ENCODE peak calls at places on chromosomes 11 and 22, in seven cellular contexts. One of them, this sample, is unnamed.
A peak's percentile ranks its signal among the peaks of the same experiment; 100 is the strongest.

GRCh38 chr11:35088676-35089075 is 50.3 kb upstream of the CD44 start:
- DNase-seq in sigmoid colon: no peak
- DNase-seq in WTC11: no peak
- DNase-seq in HTR-8/SVneo: no peak
- DNase-seq in astrocyte of the spinal cord: no peak
- DNase-seq in stimulated activated CD4-positive, alpha-beta T cell treated with anti-CD3 and anti-CD28 coated beads, Interleukin-2, amount 100 ng/mL, for 48 hours: no peak
- DNase-seq in anterior cingulate cortex: no peak
- DNase-seq in this sample: no peak

GRCh38 chr11:70146895-70147520 is 56.1 kb upstream of the FADD start:
- DNase-seq in sigmoid colon: no peak
- DNase-seq in WTC11: no peak
- DNase-seq in HTR-8/SVneo: no peak
- DNase-seq in astrocyte of the spinal cord: no peak
- DNase-seq in stimulated activated CD4-positive, alpha-beta T cell treated with anti-CD3 and anti-CD28 coated beads, Interleukin-2, amount 100 ng/mL, for 48 hours: no peak
- DNase-seq in anterior cingulate cortex: no peak
- DNase-seq in this sample: no peak

GRCh38 chr22:30541979-30542810 is 4.3 kb downstream of the SEC14L6 start:
- DNase-seq in sigmoid colon: no peak
- DNase-seq in WTC11: peak; percentile 71
- DNase-seq in HTR-8/SVneo: no peak
- DNase-seq in astrocyte of the spinal cord: no peak
- DNase-seq in stimulated activated CD4-positive, alpha-beta T cell treated with anti-CD3 and anti-CD28 coated beads, Interleukin-2, amount 100 ng/mL, for 48 hours: no peak
- DNase-seq in anterior cingulate cortex: no peak
- DNase-seq in this sample: no peak

GRCh38 chr11:35752115-35752514 is 89.5 kb downstream of the TRIM44 start:
- DNase-seq in sigmoid colon: no peak
- DNase-seq in WTC11: no peak
- DNase-seq in HTR-8/SVneo: no peak
- DNase-seq in astrocyte of the spinal cord: no peak
- DNase-seq in stimulated activated CD4-positive, alpha-beta T cell treated with anti-CD3 and anti-CD28 coated beads, Interleukin-2, amount 100 ng/mL, for 48 hours: no peak
- DNase-seq in anterior cingulate cortex: no peak
- DNase-seq in this sample: no peak

GRCh38 chr11:103110406-103110805 is 1.2 kb downstream of the DYNC2H1 start:
- DNase-seq in sigmoid colon: no peak
- DNase-seq in WTC11: no peak
- DNase-seq in HTR-8/SVneo: no peak
- DNase-seq in astrocyte of the spinal cord: peak; percentile 49
- DNase-seq in stimulated activated CD4-positive, alpha-beta T cell treated with anti-CD3 and anti-CD28 coated beads, Interleukin-2, amount 100 ng/mL, for 48 hours: no peak
- DNase-seq in anterior cingulate cortex: no peak
- DNase-seq in this sample: no peak

GRCh38 chr11:46947399-46948077 is 11.0 kb downstream of the CSTPP1 start:
- DNase-seq in sigmoid colon: no peak
- DNase-seq in WTC11: no peak
- DNase-seq in HTR-8/SVneo: no peak
- DNase-seq in astrocyte of the spinal cord: no peak
- DNase-seq in stimulated activated CD4-positive, alpha-beta T cell treated with anti-CD3 and anti-CD28 coated beads, Interleukin-2, amount 100 ng/mL, for 48 hours: no peak
- DNase-seq in anterior cingulate cortex: no peak
- DNase-seq in this sample: no peak

GRCh38 chr11:66429983-66430602 is 8.6 kb downstream of the MRPL11 start:
- DNase-seq in sigmoid colon: peak; percentile 90
- DNase-seq in WTC11: peak; percentile 83
- DNase-seq in HTR-8/SVneo: peak; percentile 87
- DNase-seq in astrocyte of the spinal cord: peak; percentile 62
- DNase-seq in stimulated activated CD4-positive, alpha-beta T cell treated with anti-CD3 and anti-CD28 coated beads, Interleukin-2, amount 100 ng/mL, for 48 hours: peak; percentile 78
- DNase-seq in anterior cingulate cortex: no peak
- DNase-seq in this sample: peak; percentile 87

GRCh38 chr11:120773501-120774031 is 250.3 kb upstream of the TBCEL start:
- DNase-seq in sigmoid colon: peak; percentile 15
- DNase-seq in WTC11: no peak
- DNase-seq in HTR-8/SVneo: no peak
- DNase-seq in astrocyte of the spinal cord: no peak
- DNase-seq in stimulated activated CD4-positive, alpha-beta T cell treated with anti-CD3 and anti-CD28 coated beads, Interleukin-2, amount 100 ng/mL, for 48 hours: no peak
- DNase-seq in anterior cingulate cortex: no peak
- DNase-seq in this sample: no peak

GRCh38 chr11:6301096-6301495 is 19.2 kb downstream of the CAVIN3 start:
- DNase-seq in sigmoid colon: no peak
- DNase-seq in WTC11: no peak
- DNase-seq in HTR-8/SVneo: no peak
- DNase-seq in astrocyte of the spinal cord: no peak
- DNase-seq in stimulated activated CD4-positive, alpha-beta T cell treated with anti-CD3 and anti-CD28 coated beads, Interleukin-2, amount 100 ng/mL, for 48 hours: no peak
- DNase-seq in anterior cingulate cortex: no peak
- DNase-seq in this sample: no peak

GRCh38 chr22:40419718-40420117 is 49.3 kb downstream of the SGSM3 start:
- DNase-seq in sigmoid colon: no peak
- DNase-seq in WTC11: no peak
- DNase-seq in HTR-8/SVneo: no peak
- DNase-seq in astrocyte of the spinal cord: no peak
- DNase-seq in stimulated activated CD4-positive, alpha-beta T cell treated with anti-CD3 and anti-CD28 coated beads, Interleukin-2, amount 100 ng/mL, for 48 hours: no peak
- DNase-seq in anterior cingulate cortex: no peak
- DNase-seq in this sample: no peak

GRCh38 chr11:130431806-130432205 is 3.4 kb upstream of the ADAMTS8 start:
- DNase-seq in sigmoid colon: no peak
- DNase-seq in WTC11: no peak
- DNase-seq in HTR-8/SVneo: no peak
- DNase-seq in astrocyte of the spinal cord: no peak
- DNase-seq in stimulated activated CD4-positive, alpha-beta T cell treated with anti-CD3 and anti-CD28 coated beads, Interleukin-2, amount 100 ng/mL, for 48 hours: no peak
- DNase-seq in anterior cingulate cortex: no peak
- DNase-seq in this sample: no peak

GRCh38 chr22:44214187-44214586 is 33.5 kb downstream of the PARVG start:
- DNase-seq in sigmoid colon: no peak
- DNase-seq in WTC11: no peak
- DNase-seq in HTR-8/SVneo: no peak
- DNase-seq in astrocyte of the spinal cord: no peak
- DNase-seq in stimulated activated CD4-positive, alpha-beta T cell treated with anti-CD3 and anti-CD28 coated beads, Interleukin-2, amount 100 ng/mL, for 48 hours: no peak
- DNase-seq in anterior cingulate cortex: no peak
- DNase-seq in this sample: no peak

GRCh38 chr11:65915821-65916251 is 3.0 kb downstream of the C11orf68 start:
- DNase-seq in sigmoid colon: peak; percentile 97
- DNase-seq in WTC11: no peak
- DNase-seq in HTR-8/SVneo: peak; percentile 99
- DNase-seq in astrocyte of the spinal cord: peak; percentile 95
- DNase-seq in stimulated activated CD4-positive, alpha-beta T cell treated with anti-CD3 and anti-CD28 coated beads, Interleukin-2, amount 100 ng/mL, for 48 hours: no peak
- DNase-seq in anterior cingulate cortex: no peak
- DNase-seq in this sample: peak; percentile 45

GRCh38 chr11:35030716-35031213 is 108.2 kb upstream of the CD44 start:
- DNase-seq in sigmoid colon: peak; percentile 69
- DNase-seq in WTC11: no peak
- DNase-seq in HTR-8/SVneo: peak; percentile 75
- DNase-seq in astrocyte of the spinal cord: peak; percentile 97
- DNase-seq in stimulated activated CD4-positive, alpha-beta T cell treated with anti-CD3 and anti-CD28 coated beads, Interleukin-2, amount 100 ng/mL, for 48 hours: no peak
- DNase-seq in anterior cingulate cortex: no peak
- DNase-seq in this sample: peak; percentile 47

GRCh38 chr11:121841487-121842167 is 274.4 kb downstream of the BLID start:
- DNase-seq in sigmoid colon: peak; percentile 63
- DNase-seq in WTC11: peak; percentile 12
- DNase-seq in HTR-8/SVneo: peak; percentile 17
- DNase-seq in astrocyte of the spinal cord: peak; percentile 83
- DNase-seq in stimulated activated CD4-positive, alpha-beta T cell treated with anti-CD3 and anti-CD28 coated beads, Interleukin-2, amount 100 ng/mL, for 48 hours: no peak
- DNase-seq in anterior cingulate cortex: no peak
- DNase-seq in this sample: no peak

GRCh38 chr22:44031111-44031963 is 7.2 kb downstream of the PARVB start:
- DNase-seq in sigmoid colon: no peak
- DNase-seq in WTC11: no peak
- DNase-seq in HTR-8/SVneo: no peak
- DNase-seq in astrocyte of the spinal cord: no peak
- DNase-seq in stimulated activated CD4-positive, alpha-beta T cell treated with anti-CD3 and anti-CD28 coated beads, Interleukin-2, amount 100 ng/mL, for 48 hours: no peak
- DNase-seq in anterior cingulate cortex: no peak
- DNase-seq in this sample: no peak

GRCh38 chr11:85974126-85974525 is 94.8 kb downstream of the PICALM start:
- DNase-seq in sigmoid colon: no peak
- DNase-seq in WTC11: no peak
- DNase-seq in HTR-8/SVneo: no peak
- DNase-seq in astrocyte of the spinal cord: no peak
- DNase-seq in stimulated activated CD4-positive, alpha-beta T cell treated with anti-CD3 and anti-CD28 coated beads, Interleukin-2, amount 100 ng/mL, for 48 hours: no peak
- DNase-seq in anterior cingulate cortex: no peak
- DNase-seq in this sample: no peak

GRCh38 chr11:66867425-66868040 is 10.7 kb downstream of the LRFN4 start:
- DNase-seq in sigmoid colon: no peak
- DNase-seq in WTC11: no peak
- DNase-seq in HTR-8/SVneo: no peak
- DNase-seq in astrocyte of the spinal cord: no peak
- DNase-seq in stimulated activated CD4-positive, alpha-beta T cell treated with anti-CD3 and anti-CD28 coated beads, Interleukin-2, amount 100 ng/mL, for 48 hours: no peak
- DNase-seq in anterior cingulate cortex: no peak
- DNase-seq in this sample: no peak

GRCh38 chr22:47204002-47204979 is 441.8 kb downstream of the TBC1D22A start:
- DNase-seq in sigmoid colon: peak; percentile 72
- DNase-seq in WTC11: no peak
- DNase-seq in HTR-8/SVneo: no peak
- DNase-seq in astrocyte of the spinal cord: no peak
- DNase-seq in stimulated activated CD4-positive, alpha-beta T cell treated with anti-CD3 and anti-CD28 coated beads, Interleukin-2, amount 100 ng/mL, for 48 hours: no peak
- DNase-seq in anterior cingulate cortex: no peak
- DNase-seq in this sample: no peak

GRCh38 chr11:47590026-47590861 is 3.8 kb downstream of the FAM180B start:
- DNase-seq in sigmoid colon: no peak
- DNase-seq in WTC11: peak; percentile 60
- DNase-seq in HTR-8/SVneo: no peak
- DNase-seq in astrocyte of the spinal cord: peak; percentile 14
- DNase-seq in stimulated activated CD4-positive, alpha-beta T cell treated with anti-CD3 and anti-CD28 coated beads, Interleukin-2, amount 100 ng/mL, for 48 hours: no peak
- DNase-seq in anterior cingulate cortex: no peak
- DNase-seq in this sample: no peak

GRCh38 chr11:70220920-70221319 is 17.8 kb downstream of the FADD start:
- DNase-seq in sigmoid colon: no peak
- DNase-seq in WTC11: no peak
- DNase-seq in HTR-8/SVneo: no peak
- DNase-seq in astrocyte of the spinal cord: no peak
- DNase-seq in stimulated activated CD4-positive, alpha-beta T cell treated with anti-CD3 and anti-CD28 coated beads, Interleukin-2, amount 100 ng/mL, for 48 hours: no peak
- DNase-seq in anterior cingulate cortex: no peak
- DNase-seq in this sample: no peak

GRCh38 chr11:11860103-11860979 is 18.6 kb downstream of the USP47 start:
- DNase-seq in sigmoid colon: no peak
- DNase-seq in WTC11: no peak
- DNase-seq in HTR-8/SVneo: peak; percentile 17
- DNase-seq in astrocyte of the spinal cord: no peak
- DNase-seq in stimulated activated CD4-positive, alpha-beta T cell treated with anti-CD3 and anti-CD28 coated beads, Interleukin-2, amount 100 ng/mL, for 48 hours: no peak
- DNase-seq in anterior cingulate cortex: no peak
- DNase-seq in this sample: no peak

GRCh38 chr11:80136991-80137390 is 696.2 kb upstream of the TENM4 start:
- DNase-seq in sigmoid colon: no peak
- DNase-seq in WTC11: no peak
- DNase-seq in HTR-8/SVneo: no peak
- DNase-seq in astrocyte of the spinal cord: peak; percentile 6
- DNase-seq in stimulated activated CD4-positive, alpha-beta T cell treated with anti-CD3 and anti-CD28 coated beads, Interleukin-2, amount 100 ng/mL, for 48 hours: no peak
- DNase-seq in anterior cingulate cortex: no peak
- DNase-seq in this sample: no peak

GRCh38 chr22:21651521-21652009 is 9.5 kb downstream of the SDF2L1 start:
- DNase-seq in sigmoid colon: no peak
- DNase-seq in WTC11: no peak
- DNase-seq in HTR-8/SVneo: no peak
- DNase-seq in astrocyte of the spinal cord: no peak
- DNase-seq in stimulated activated CD4-positive, alpha-beta T cell treated with anti-CD3 and anti-CD28 coated beads, Interleukin-2, amount 100 ng/mL, for 48 hours: no peak
- DNase-seq in anterior cingulate cortex: no peak
- DNase-seq in this sample: no peak

GRCh38 chr22:39303358-39303757 is 16.1 kb downstream of the RPL3 start:
- DNase-seq in sigmoid colon: no peak
- DNase-seq in WTC11: no peak
- DNase-seq in HTR-8/SVneo: no peak
- DNase-seq in astrocyte of the spinal cord: no peak
- DNase-seq in stimulated activated CD4-positive, alpha-beta T cell treated with anti-CD3 and anti-CD28 coated beads, Interleukin-2, amount 100 ng/mL, for 48 hours: no peak
- DNase-seq in anterior cingulate cortex: no peak
- DNase-seq in this sample: no peak

GRCh38 chr11:56183459-56183858 is 7.0 kb downstream of the OR5J2 start:
- DNase-seq in sigmoid colon: no peak
- DNase-seq in WTC11: no peak
- DNase-seq in HTR-8/SVneo: no peak
- DNase-seq in astrocyte of the spinal cord: no peak
- DNase-seq in stimulated activated CD4-positive, alpha-beta T cell treated with anti-CD3 and anti-CD28 coated beads, Interleukin-2, amount 100 ng/mL, for 48 hours: no peak
- DNase-seq in anterior cingulate cortex: no peak
- DNase-seq in this sample: no peak

GRCh38 chr11:114185436-114185835 is 110.8 kb upstream of the NNMT start:
- DNase-seq in sigmoid colon: no peak
- DNase-seq in WTC11: no peak
- DNase-seq in HTR-8/SVneo: no peak
- DNase-seq in astrocyte of the spinal cord: no peak
- DNase-seq in stimulated activated CD4-positive, alpha-beta T cell treated with anti-CD3 and anti-CD28 coated beads, Interleukin-2, amount 100 ng/mL, for 48 hours: no peak
- DNase-seq in anterior cingulate cortex: no peak
- DNase-seq in this sample: no peak

GRCh38 chr11:104225047-104225446 is 61.1 kb upstream of the PDGFD start:
- DNase-seq in sigmoid colon: no peak
- DNase-seq in WTC11: no peak
- DNase-seq in HTR-8/SVneo: no peak
- DNase-seq in astrocyte of the spinal cord: no peak
- DNase-seq in stimulated activated CD4-positive, alpha-beta T cell treated with anti-CD3 and anti-CD28 coated beads, Interleukin-2, amount 100 ng/mL, for 48 hours: no peak
- DNase-seq in anterior cingulate cortex: no peak
- DNase-seq in this sample: no peak

GRCh38 chr11:61701298-61701993 is 21.3 kb downstream of the DAGLA start:
- DNase-seq in sigmoid colon: no peak
- DNase-seq in WTC11: peak; percentile 81
- DNase-seq in HTR-8/SVneo: no peak
- DNase-seq in astrocyte of the spinal cord: no peak
- DNase-seq in stimulated activated CD4-positive, alpha-beta T cell treated with anti-CD3 and anti-CD28 coated beads, Interleukin-2, amount 100 ng/mL, for 48 hours: no peak
- DNase-seq in anterior cingulate cortex: no peak
- DNase-seq in this sample: no peak

GRCh38 chr11:100965346-100965745 is 164.3 kb downstream of the PGR start:
- DNase-seq in sigmoid colon: no peak
- DNase-seq in WTC11: no peak
- DNase-seq in HTR-8/SVneo: no peak
- DNase-seq in astrocyte of the spinal cord: no peak
- DNase-seq in stimulated activated CD4-positive, alpha-beta T cell treated with anti-CD3 and anti-CD28 coated beads, Interleukin-2, amount 100 ng/mL, for 48 hours: no peak
- DNase-seq in anterior cingulate cortex: no peak
- DNase-seq in this sample: no peak

This sample was measured in Ammon's horn.